ENCODE peak calls at places on chromosome 7, in eight cellular contexts. One of them, this sample, is unnamed.
A peak's percentile ranks its signal among the peaks of the same experiment; 100 is the strongest.

GRCh38 chr7:46619723-46620310 is 698.7 kb upstream of the IGFBP3 start:
- DNase-seq in HepG2: no peak
- DNase-seq in ovary: no peak
- DNase-seq in A549: no peak
- DNase-seq in sigmoid colon: no peak
- DNase-seq in H1: no peak
- DNase-seq in stomach: no peak
- DNase-seq in transverse colon: no peak
- DNase-seq in this sample: no peak

GRCh38 chr7:143398616-143399015 is 10.0 kb downstream of the EPHA1 start:
- DNase-seq in ovary: no peak
- DNase-seq in transverse colon: no peak
- DNase-seq in HepG2: no peak
- DNase-seq in sigmoid colon: no peak
- DNase-seq in stomach: no peak
- DNase-seq in H1: no peak
- DNase-seq in A549: no peak
- DNase-seq in this sample: no peak

GRCh38 chr7:135774284-135774683 is 25.7 kb upstream of the FAM180A start:
- DNase-seq in HepG2: peak; percentile 14
- DNase-seq in transverse colon: peak; percentile 20
- DNase-seq in ovary: no peak
- DNase-seq in sigmoid colon: no peak
- DNase-seq in H1: no peak
- DNase-seq in stomach: no peak
- DNase-seq in A549: peak; percentile 74
- DNase-seq in this sample: no peak

GRCh38 chr7:26278769-26279168 is 12.9 kb upstream of the SNX10 start:
- DNase-seq in stomach: no peak
- DNase-seq in ovary: no peak
- DNase-seq in H1: no peak
- DNase-seq in A549: peak; percentile 47
- DNase-seq in HepG2: peak; percentile 49
- DNase-seq in sigmoid colon: no peak
- DNase-seq in transverse colon: no peak
- DNase-seq in this sample: no peak

GRCh38 chr7:151704969-151705743 is 171.8 kb downstream of the PRKAG2 start:
- DNase-seq in stomach: no peak
- DNase-seq in ovary: no peak
- DNase-seq in A549: no peak
- DNase-seq in HepG2: no peak
- DNase-seq in sigmoid colon: no peak
- DNase-seq in H1: no peak
- DNase-seq in transverse colon: no peak
- DNase-seq in this sample: no peak

GRCh38 chr7:81218480-81219106 is 299.7 kb upstream of the SEMA3C start:
- DNase-seq in HepG2: no peak
- DNase-seq in sigmoid colon: no peak
- DNase-seq in stomach: no peak
- DNase-seq in transverse colon: no peak
- DNase-seq in H1: no peak
- DNase-seq in A549: no peak
- DNase-seq in ovary: no peak
- DNase-seq in this sample: no peak

GRCh38 chr7:100142461-100142860 is 6.3 kb upstream of the LAMTOR4 start:
- DNase-seq in H1: no peak
- DNase-seq in sigmoid colon: no peak
- DNase-seq in transverse colon: no peak
- DNase-seq in A549: no peak
- DNase-seq in ovary: no peak
- DNase-seq in stomach: no peak
- DNase-seq in HepG2: no peak
- DNase-seq in this sample: no peak

GRCh38 chr7:99994819-99995218 is 19.0 kb upstream of the AZGP1 start:
- DNase-seq in stomach: no peak
- DNase-seq in ovary: no peak
- DNase-seq in A549: no peak
- DNase-seq in sigmoid colon: no peak
- DNase-seq in transverse colon: no peak
- DNase-seq in H1: no peak
- DNase-seq in HepG2: no peak
- DNase-seq in this sample: no peak

GRCh38 chr7:41788556-41788955 is 85.7 kb upstream of the INHBA start:
- DNase-seq in HepG2: no peak
- DNase-seq in H1: no peak
- DNase-seq in A549: no peak
- DNase-seq in sigmoid colon: no peak
- DNase-seq in ovary: no peak
- DNase-seq in transverse colon: no peak
- DNase-seq in stomach: no peak
- DNase-seq in this sample: no peak

GRCh38 chr7:155090647-155091046 is 20.5 kb downstream of the HTR5A start:
- DNase-seq in H1: no peak
- DNase-seq in transverse colon: no peak
- DNase-seq in HepG2: no peak
- DNase-seq in stomach: no peak
- DNase-seq in sigmoid colon: no peak
- DNase-seq in ovary: no peak
- DNase-seq in A549: no peak
- DNase-seq in this sample: no peak

GRCh38 chr7:65448824-65449504 is 75.3 kb downstream of the ZNF92 start:
- DNase-seq in H1: no peak
- DNase-seq in transverse colon: no peak
- DNase-seq in ovary: no peak
- DNase-seq in A549: peak; percentile 1
- DNase-seq in HepG2: no peak
- DNase-seq in stomach: no peak
- DNase-seq in sigmoid colon: no peak
- DNase-seq in this sample: no peak

DNA sequence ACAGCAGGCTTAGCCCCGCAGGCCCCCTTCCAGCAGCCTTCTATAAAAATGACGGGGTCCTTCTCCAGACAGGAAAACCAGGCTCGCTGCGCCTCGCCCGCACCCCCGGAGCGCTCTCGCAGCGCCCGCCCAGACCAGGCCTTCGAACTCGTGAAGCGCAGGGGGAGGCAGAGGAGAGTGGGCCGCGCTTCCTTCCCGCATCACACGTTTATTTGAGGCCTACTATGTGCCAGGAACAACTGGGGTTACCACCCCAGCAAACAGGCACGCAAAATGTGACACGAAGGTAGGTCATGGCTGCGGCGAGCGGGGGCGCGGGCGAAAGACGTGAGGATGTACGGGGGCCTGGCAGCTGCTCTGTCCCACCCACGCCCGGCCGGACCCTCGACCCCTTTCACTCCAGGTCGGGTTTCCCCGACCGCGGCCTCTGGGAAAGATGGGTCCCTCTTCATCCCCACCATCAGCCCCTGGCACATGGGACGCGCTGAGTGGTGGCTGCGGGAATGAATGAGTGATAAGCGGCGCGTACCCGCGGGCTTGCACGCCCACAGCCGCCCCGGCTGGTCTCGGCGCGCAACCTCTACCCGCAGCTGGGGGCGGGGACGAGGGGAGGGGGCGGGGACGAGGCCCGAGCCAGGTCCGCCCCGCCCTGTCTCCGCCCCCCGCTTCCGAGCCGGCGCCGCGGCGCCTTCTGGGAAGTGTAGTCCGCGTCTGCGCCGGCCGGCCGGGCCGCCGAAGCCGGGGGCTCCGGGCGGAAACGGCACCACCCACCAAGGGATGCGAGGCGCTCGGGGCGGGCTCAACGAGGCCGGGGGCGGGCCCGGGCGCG is 59.1 kb downstream of the ZNF467 start:
- DNase-seq in HepG2: peak; percentile 75
- DNase-seq in A549: peak; percentile 83
- DNase-seq in stomach: peak; percentile 93
- DNase-seq in sigmoid colon: peak; percentile 94
- DNase-seq in ovary: peak; percentile 94
- DNase-seq in transverse colon: peak; percentile 91
- DNase-seq in H1: peak; percentile 90
- DNase-seq in this sample: peak; percentile 83
- H3K27ac ChIP-seq in HepG2: no peak overlapping the region
- H3K27ac ChIP-seq in A549: peak overlapping the region; percentile 69
- H3K27ac ChIP-seq in stomach: peak overlapping the region; percentile 82
- H3K27ac ChIP-seq in sigmoid colon: peak overlapping the region; percentile 78
- H3K27ac ChIP-seq in ovary: peak overlapping the region; percentile 70
- H3K27ac ChIP-seq in transverse colon: peak overlapping the region; percentile 80
- H3K27ac ChIP-seq in H1: no peak overlapping the region
- H3K27ac ChIP-seq in this sample: peak overlapping the region; percentile 47

GRCh38 chr7:102916426-102916825 is 3.6 kb downstream of the LRRC17 start:
- DNase-seq in ovary: no peak
- DNase-seq in H1: no peak
- DNase-seq in A549: no peak
- DNase-seq in transverse colon: no peak
- DNase-seq in HepG2: no peak
- DNase-seq in stomach: no peak
- DNase-seq in sigmoid colon: no peak
- DNase-seq in this sample: no peak

GRCh38 chr7:102913846-102914245 is 1.0 kb downstream of the LRRC17 start:
- DNase-seq in ovary: no peak
- DNase-seq in sigmoid colon: no peak
- DNase-seq in transverse colon: no peak
- DNase-seq in HepG2: no peak
- DNase-seq in A549: no peak
- DNase-seq in H1: no peak
- DNase-seq in stomach: no peak
- DNase-seq in this sample: no peak

GRCh38 chr7:102916881-102917280 is 4.1 kb downstream of the LRRC17 start:
- DNase-seq in stomach: no peak
- DNase-seq in H1: no peak
- DNase-seq in ovary: no peak
- DNase-seq in sigmoid colon: no peak
- DNase-seq in HepG2: no peak
- DNase-seq in transverse colon: no peak
- DNase-seq in A549: no peak
- DNase-seq in this sample: no peak

GRCh38 chr7:102912742-102913141 is at the start of gene LRRC17:
- DNase-seq in A549: no peak
- DNase-seq in HepG2: no peak
- DNase-seq in sigmoid colon: no peak
- DNase-seq in H1: no peak
- DNase-seq in transverse colon: no peak
- DNase-seq in ovary: peak; percentile 50
- DNase-seq in stomach: no peak
- DNase-seq in this sample: no peak

DNA sequence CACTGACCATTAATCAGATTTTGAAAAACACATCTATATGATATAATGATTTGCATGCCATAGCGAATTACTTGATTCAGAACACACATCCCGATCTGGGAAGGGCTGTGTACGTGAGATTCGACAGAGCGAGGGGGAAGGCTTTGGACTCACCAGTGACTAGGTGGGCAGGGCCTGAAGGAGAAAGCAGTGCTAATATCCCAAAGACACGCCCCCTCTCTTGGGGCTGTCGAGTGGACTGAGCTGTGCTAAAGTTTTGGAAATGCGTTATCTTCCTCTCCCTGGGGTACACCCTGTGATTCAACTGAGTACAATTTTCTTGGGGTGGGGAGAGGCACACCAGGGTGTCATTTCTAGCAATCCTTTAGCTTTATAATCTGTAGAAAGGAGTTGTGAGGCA is 1.8 kb downstream of the LRRC17 start:
- DNase-seq in H1: no peak
- DNase-seq in stomach: no peak
- DNase-seq in ovary: peak; percentile 82
- DNase-seq in sigmoid colon: peak; percentile 77
- DNase-seq in A549: no peak
- DNase-seq in HepG2: no peak
- DNase-seq in transverse colon: no peak
- DNase-seq in this sample: peak; percentile 23
- TF ChIP-seq EP300 in H1: no peak
- TF ChIP-seq EP300 in stomach: no peak
- TF ChIP-seq EP300 in ovary: no peak
- TF ChIP-seq EP300 in sigmoid colon: no peak
- TF ChIP-seq EP300 in A549: no peak
- TF ChIP-seq EP300 in HepG2: no peak
- TF ChIP-seq EP300 in transverse colon: no peak
- TF ChIP-seq EP300 in this sample: no peak

GRCh38 chr7:130825819-130826218 is 91.8 kb upstream of the KLF14 start:
- DNase-seq in sigmoid colon: no peak
- DNase-seq in stomach: no peak
- DNase-seq in HepG2: no peak
- DNase-seq in H1: no peak
- DNase-seq in ovary: no peak
- DNase-seq in transverse colon: no peak
- DNase-seq in A549: no peak
- DNase-seq in this sample: no peak

GRCh38 chr7:130823060-130823459 is 89.1 kb upstream of the KLF14 start:
- DNase-seq in A549: no peak
- DNase-seq in stomach: no peak
- DNase-seq in transverse colon: no peak
- DNase-seq in sigmoid colon: no peak
- DNase-seq in H1: no peak
- DNase-seq in ovary: no peak
- DNase-seq in HepG2: no peak
- DNase-seq in this sample: no peak

GRCh38 chr7:130818056-130818455 is 84.0 kb upstream of the KLF14 start:
- DNase-seq in sigmoid colon: no peak
- DNase-seq in transverse colon: no peak
- DNase-seq in A549: no peak
- DNase-seq in stomach: no peak
- DNase-seq in HepG2: no peak
- DNase-seq in ovary: no peak
- DNase-seq in H1: no peak
- DNase-seq in this sample: no peak

GRCh38 chr7:130821864-130822263 is 87.9 kb upstream of the KLF14 start:
- DNase-seq in HepG2: no peak
- DNase-seq in stomach: no peak
- DNase-seq in ovary: no peak
- DNase-seq in H1: no peak
- DNase-seq in A549: no peak
- DNase-seq in transverse colon: no peak
- DNase-seq in sigmoid colon: no peak
- DNase-seq in this sample: no peak

DNA sequence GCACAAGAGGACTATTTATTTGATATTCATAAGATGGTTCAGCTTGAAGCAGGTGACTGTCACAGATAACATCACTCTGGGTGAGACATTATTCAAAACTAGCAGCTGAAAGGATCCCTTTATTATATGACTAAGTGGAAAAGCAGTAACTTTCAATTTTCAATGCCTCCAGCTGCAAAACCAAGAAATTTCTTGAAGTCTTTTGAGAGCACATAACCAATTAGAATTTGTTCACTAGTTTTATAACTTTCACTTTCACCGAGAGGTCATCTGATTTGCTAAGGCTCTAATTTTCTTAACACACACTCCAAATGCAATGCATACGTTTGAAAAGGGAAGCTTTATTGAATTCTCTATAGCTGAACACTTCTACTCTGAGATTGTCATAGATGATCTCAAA is 88.6 kb upstream of the KLF14 start:
- DNase-seq in A549: no peak
- DNase-seq in sigmoid colon: no peak
- DNase-seq in transverse colon: no peak
- DNase-seq in H1: no peak
- DNase-seq in stomach: no peak
- DNase-seq in ovary: no peak
- DNase-seq in HepG2: no peak
- DNase-seq in this sample: no peak
- H3K4me3 ChIP-seq in A549: no peak overlapping the region
- H3K4me3 ChIP-seq in sigmoid colon: no peak overlapping the region
- H3K4me3 ChIP-seq in transverse colon: no peak overlapping the region
- H3K4me3 ChIP-seq in H1: no peak overlapping the region
- H3K4me3 ChIP-seq in stomach: no peak overlapping the region
- H3K4me3 ChIP-seq in ovary: no peak overlapping the region
- H3K4me3 ChIP-seq in HepG2: no peak overlapping the region
- H3K4me3 ChIP-seq in this sample: no peak overlapping the region

GRCh38 chr7:49778731-49779270 is 5.4 kb downstream of the VWC2 start:
- DNase-seq in H1: no peak
- DNase-seq in transverse colon: no peak
- DNase-seq in A549: no peak
- DNase-seq in ovary: no peak
- DNase-seq in stomach: no peak
- DNase-seq in sigmoid colon: no peak
- DNase-seq in HepG2: no peak
- DNase-seq in this sample: no peak
- H3K27ac ChIP-seq in H1: no peak overlapping the region
- H3K27ac ChIP-seq in transverse colon: no peak overlapping the region
- H3K27ac ChIP-seq in A549: no peak overlapping the region
- H3K27ac ChIP-seq in ovary: no peak overlapping the region
- H3K27ac ChIP-seq in stomach: no peak overlapping the region
- H3K27ac ChIP-seq in sigmoid colon: no peak overlapping the region
- H3K27ac ChIP-seq in HepG2: no peak overlapping the region
- H3K27ac ChIP-seq in this sample: no peak overlapping the region

This sample was measured in tibial nerve.